ENCODE peak calls at places on chromosomes 6 and 20, in nine cellular contexts. One of them, this sample, is unnamed.

GRCh38 chr6:159929819-159930218 is 39.0 kb downstream of the MAS1 start:
- DNase-seq in mesendoderm: no peak
- DNase-seq in mucosa of gallbladder: no peak
- DNase-seq in EH: no peak
- DNase-seq in AG09309: no peak
- DNase-seq in sigmoid colon: no peak
- DNase-seq in NCI-H774: peak
- DNase-seq in activated CD4-positive, alpha-beta T cell treated with anti-CD3 and anti-CD28 coated beads, Interleukin-2, amount 50 U/mL, for 1 hour: peak
- DNase-seq in COR-L47: peak
- DNase-seq in this sample: no peak

GRCh38 chr20:32164984-32165735 is 42.4 kb downstream of the PLAGL2 start:
- DNase-seq in COR-L47: no peak
- DNase-seq in NCI-H774: no peak
- DNase-seq in AG09309: no peak
- DNase-seq in EH: no peak
- DNase-seq in activated CD4-positive, alpha-beta T cell treated with anti-CD3 and anti-CD28 coated beads, Interleukin-2, amount 50 U/mL, for 1 hour: no peak
- DNase-seq in mesendoderm: no peak
- DNase-seq in sigmoid colon: peak
- DNase-seq in mucosa of gallbladder: no peak
- DNase-seq in this sample: no peak

GRCh38 chr20:43744966-43745733 is 18.3 kb upstream of the GTSF1L start:
- DNase-seq in COR-L47: no peak
- DNase-seq in activated CD4-positive, alpha-beta T cell treated with anti-CD3 and anti-CD28 coated beads, Interleukin-2, amount 50 U/mL, for 1 hour: no peak
- DNase-seq in sigmoid colon: no peak
- DNase-seq in AG09309: no peak
- DNase-seq in mesendoderm: peak
- DNase-seq in NCI-H774: no peak
- DNase-seq in EH: peak
- DNase-seq in mucosa of gallbladder: no peak
- DNase-seq in this sample: no peak

GRCh38 chr6:65071480-65071879 is 635.5 kb downstream of the EYS start:
- DNase-seq in EH: no peak
- DNase-seq in sigmoid colon: no peak
- DNase-seq in COR-L47: no peak
- DNase-seq in NCI-H774: no peak
- DNase-seq in mesendoderm: no peak
- DNase-seq in activated CD4-positive, alpha-beta T cell treated with anti-CD3 and anti-CD28 coated beads, Interleukin-2, amount 50 U/mL, for 1 hour: no peak
- DNase-seq in mucosa of gallbladder: no peak
- DNase-seq in AG09309: no peak
- DNase-seq in this sample: no peak

GRCh38 chr6:57284056-57284455 is 33.4 kb upstream of the PRIM2 start:
- DNase-seq in COR-L47: no peak
- DNase-seq in mucosa of gallbladder: no peak
- DNase-seq in EH: no peak
- DNase-seq in activated CD4-positive, alpha-beta T cell treated with anti-CD3 and anti-CD28 coated beads, Interleukin-2, amount 50 U/mL, for 1 hour: no peak
- DNase-seq in mesendoderm: no peak
- DNase-seq in NCI-H774: no peak
- DNase-seq in AG09309: peak
- DNase-seq in sigmoid colon: no peak
- DNase-seq in this sample: no peak

GRCh38 chr6:62285612-62286469 is at the start of gene KHDRBS2:
- DNase-seq in EH: no peak
- DNase-seq in NCI-H774: peak
- DNase-seq in sigmoid colon: peak
- DNase-seq in mesendoderm: peak
- DNase-seq in activated CD4-positive, alpha-beta T cell treated with anti-CD3 and anti-CD28 coated beads, Interleukin-2, amount 50 U/mL, for 1 hour: no peak
- DNase-seq in COR-L47: peak
- DNase-seq in AG09309: no peak
- DNase-seq in mucosa of gallbladder: peak
- DNase-seq in this sample: no peak

GRCh38 chr6:30640481-30640880 is 6.5 kb upstream of the C6orf136 start:
- DNase-seq in EH: no peak
- DNase-seq in NCI-H774: no peak
- DNase-seq in sigmoid colon: no peak
- DNase-seq in activated CD4-positive, alpha-beta T cell treated with anti-CD3 and anti-CD28 coated beads, Interleukin-2, amount 50 U/mL, for 1 hour: no peak
- DNase-seq in AG09309: no peak
- DNase-seq in mucosa of gallbladder: no peak
- DNase-seq in COR-L47: no peak
- DNase-seq in mesendoderm: no peak
- DNase-seq in this sample: no peak

GRCh38 chr6:5208039-5208438 is 52.7 kb downstream of the LYRM4 start:
- DNase-seq in mucosa of gallbladder: no peak
- DNase-seq in NCI-H774: no peak
- DNase-seq in sigmoid colon: no peak
- DNase-seq in EH: peak
- DNase-seq in AG09309: peak
- DNase-seq in mesendoderm: no peak
- DNase-seq in activated CD4-positive, alpha-beta T cell treated with anti-CD3 and anti-CD28 coated beads, Interleukin-2, amount 50 U/mL, for 1 hour: no peak
- DNase-seq in COR-L47: no peak
- DNase-seq in this sample: no peak

GRCh38 chr6:160167547-160168391 is 46.2 kb downstream of the SLC22A1 start:
- DNase-seq in AG09309: no peak
- DNase-seq in EH: no peak
- DNase-seq in NCI-H774: no peak
- DNase-seq in mesendoderm: no peak
- DNase-seq in sigmoid colon: no peak
- DNase-seq in COR-L47: no peak
- DNase-seq in mucosa of gallbladder: no peak
- DNase-seq in activated CD4-positive, alpha-beta T cell treated with anti-CD3 and anti-CD28 coated beads, Interleukin-2, amount 50 U/mL, for 1 hour: no peak
- DNase-seq in this sample: peak

GRCh38 chr20:20530428-20531151 is 162.7 kb downstream of the INSM1 start:
- DNase-seq in sigmoid colon: no peak
- DNase-seq in NCI-H774: no peak
- DNase-seq in mesendoderm: no peak
- DNase-seq in mucosa of gallbladder: no peak
- DNase-seq in AG09309: no peak
- DNase-seq in COR-L47: no peak
- DNase-seq in EH: no peak
- DNase-seq in activated CD4-positive, alpha-beta T cell treated with anti-CD3 and anti-CD28 coated beads, Interleukin-2, amount 50 U/mL, for 1 hour: no peak
- DNase-seq in this sample: no peak

GRCh38 chr6:56795852-56796532 is 153.3 kb upstream of the DST start:
- DNase-seq in sigmoid colon: no peak
- DNase-seq in AG09309: no peak
- DNase-seq in EH: peak
- DNase-seq in mucosa of gallbladder: no peak
- DNase-seq in mesendoderm: no peak
- DNase-seq in COR-L47: no peak
- DNase-seq in NCI-H774: no peak
- DNase-seq in activated CD4-positive, alpha-beta T cell treated with anti-CD3 and anti-CD28 coated beads, Interleukin-2, amount 50 U/mL, for 1 hour: no peak
- DNase-seq in this sample: no peak